ENCODE peak calls at places on chromosome 14, in ten cellular contexts. M is H9; X is CD8-positive, alpha-beta T cell; G is testis; D is IMR-90; W is kidney; N is gastrocnemius medialis; F is breast epithelium; H is endodermal cell; O is stomach. Z is an unnamed sample.

GRCh38 chr14:75906680-75907280 is 75.0 kb downstream of the TGFB3 start:
- DNase-seq in M (no peak), X (peak; percentile 30), G (peak; percentile 82), D (peak; percentile 70), W (no peak), N (peak; percentile 37), F (no peak), H (peak; percentile 82), O (peak; percentile 63), Z (peak; percentile 56)

GRCh38 chr14:77128414-77128891 is 13.1 kb downstream of the ZDHHC22 start:
- DNase-seq in M (peak; percentile 15), X (no peak), G (no peak), D (no peak), W (no peak), N (no peak), F (no peak), H (peak; percentile 30), O (no peak), Z (no peak)

GRCh38 chr14:100709252-100709955 is 17.3 kb upstream of the DLK1 start:
- DNase-seq in M (no peak), X (no peak), G (peak; percentile 71), D (peak; percentile 10), W (no peak), N (no peak), F (no peak), H (peak; percentile 79), O (no peak), Z (no peak)

GRCh38 chr14:101195309-101195724 is 291.8 kb upstream of the RTL1 start:
- DNase-seq in M (peak; percentile 13), X (no peak), G (no peak), D (no peak), W (peak; percentile 31), N (no peak), F (peak; percentile 31), H (no peak), O (peak; percentile 13), Z (no peak)

GRCh38 chr14:67951529-67952120 is 132.0 kb downstream of the RAD51B start:
- DNase-seq in M (no peak), X (no peak), G (no peak), D (peak; percentile 52), W (no peak), N (no peak), F (no peak), H (no peak), O (no peak), Z (peak; percentile 60)

GRCh38 chr14:67497716-67498115 is 9.2 kb upstream of the TMEM229B start:
- DNase-seq in M (no peak), X (no peak), G (no peak), D (no peak), W (no peak), N (no peak), F (no peak), H (no peak), O (no peak), Z (no peak)

GRCh38 chr14:52860910-52861309 is 69.5 kb upstream of the GNPNAT1 start:
- DNase-seq in M (no peak), X (no peak), G (no peak), D (no peak), W (no peak), N (no peak), F (no peak), H (no peak), O (no peak), Z (no peak)

GRCh38 chr14:65787461-65787860 is 374.9 kb downstream of the FUT8 start:
- DNase-seq in M (no peak), X (no peak), G (no peak), D (no peak), W (no peak), N (no peak), F (no peak), H (no peak), O (no peak), Z (no peak)

GRCh38 chr14:22448905-22449611 is 140.0 kb downstream of the DAD1 start:
- DNase-seq in M (no peak), X (no peak), G (no peak), D (peak; percentile 26), W (no peak), N (peak; percentile 22), F (no peak), H (no peak), O (no peak), Z (no peak)

GRCh38 chr14:40983604-40984003 is 623.1 kb upstream of the LRFN5 start:
- DNase-seq in M (no peak), X (no peak), G (no peak), D (peak; percentile 0), W (no peak), N (no peak), F (no peak), H (no peak), O (no peak), Z (no peak)

GRCh38 chr14:71749613-71750238 is 182.5 kb upstream of the RGS6 start:
- DNase-seq in M (no peak), X (no peak), G (no peak), D (no peak), W (no peak), N (no peak), F (no peak), H (no peak), O (no peak), Z (peak; percentile 8)

GRCh38 chr14:101499080-101499479 is 62.2 kb upstream of the DIO3 start:
- DNase-seq in M (peak; percentile 11), X (no peak), G (peak; percentile 76), D (no peak), W (peak; percentile 41), N (no peak), F (peak; percentile 45), H (no peak), O (peak; percentile 9), Z (no peak)

GRCh38 chr14:52730708-52731111 is 744 bp downstream of the STYX start:
- DNase-seq in M (no peak), X (no peak), G (no peak), D (no peak), W (no peak), N (no peak), F (no peak), H (no peak), O (no peak), Z (peak; percentile 37)

GRCh38 chr14:49852351-49853157 is at the start of gene NEMF:
- DNase-seq in M (peak; percentile 86), X (peak; percentile 56), G (peak; percentile 92), D (peak; percentile 83), W (peak; percentile 94), N (peak; percentile 83), F (peak; percentile 86), H (peak; percentile 95), O (peak; percentile 89), Z (peak; percentile 86)

GRCh38 chr14:95318399-95318834 is 1.3 kb downstream of the CLMN start:
- DNase-seq in M (no peak), X (no peak), G (no peak), D (no peak), W (peak; percentile 84), N (no peak), F (no peak), H (no peak), O (no peak), Z (peak; percentile 31)
- H3K4me1 ChIP-seq in M (no peaks in the 10 kb centered on the region), X (peaks cover 11% of the 10 kb centered on the region), G (peaks cover 6% of the 10 kb centered on the region), D (no peaks in the 10 kb centered on the region), W (peaks cover 36% of the 10 kb centered on the region), N (peaks cover 13% of the 10 kb centered on the region), F (peaks cover 9% of the 10 kb centered on the region), H (no peaks in the 10 kb centered on the region), O (peaks cover 74% of the 10 kb centered on the region), Z (no peaks in the 10 kb centered on the region)

GRCh38 chr14:55129086-55129427 is at the start of gene LGALS3:
- DNase-seq in M (peak; percentile 64), X (no peak), G (peak; percentile 87), D (peak; percentile 51), W (peak; percentile 92), N (peak; percentile 59), F (peak; percentile 73), H (peak; percentile 83), O (peak; percentile 87), Z (peak; percentile 86)
- H3K4me1 ChIP-seq in M (no peaks in the 10 kb centered on the region), X (peaks cover 8% of the 10 kb centered on the region), G (peaks cover 25% of the 10 kb centered on the region), D (peaks cover 11% of the 10 kb centered on the region), W (peaks cover 4% of the 10 kb centered on the region), N (peaks cover 9% of the 10 kb centered on the region), F (peaks cover 16% of the 10 kb centered on the region), H (no peaks in the 10 kb centered on the region), O (peaks cover 88% of the 10 kb centered on the region), Z (peaks cover 12% of the 10 kb centered on the region)

DNA sequence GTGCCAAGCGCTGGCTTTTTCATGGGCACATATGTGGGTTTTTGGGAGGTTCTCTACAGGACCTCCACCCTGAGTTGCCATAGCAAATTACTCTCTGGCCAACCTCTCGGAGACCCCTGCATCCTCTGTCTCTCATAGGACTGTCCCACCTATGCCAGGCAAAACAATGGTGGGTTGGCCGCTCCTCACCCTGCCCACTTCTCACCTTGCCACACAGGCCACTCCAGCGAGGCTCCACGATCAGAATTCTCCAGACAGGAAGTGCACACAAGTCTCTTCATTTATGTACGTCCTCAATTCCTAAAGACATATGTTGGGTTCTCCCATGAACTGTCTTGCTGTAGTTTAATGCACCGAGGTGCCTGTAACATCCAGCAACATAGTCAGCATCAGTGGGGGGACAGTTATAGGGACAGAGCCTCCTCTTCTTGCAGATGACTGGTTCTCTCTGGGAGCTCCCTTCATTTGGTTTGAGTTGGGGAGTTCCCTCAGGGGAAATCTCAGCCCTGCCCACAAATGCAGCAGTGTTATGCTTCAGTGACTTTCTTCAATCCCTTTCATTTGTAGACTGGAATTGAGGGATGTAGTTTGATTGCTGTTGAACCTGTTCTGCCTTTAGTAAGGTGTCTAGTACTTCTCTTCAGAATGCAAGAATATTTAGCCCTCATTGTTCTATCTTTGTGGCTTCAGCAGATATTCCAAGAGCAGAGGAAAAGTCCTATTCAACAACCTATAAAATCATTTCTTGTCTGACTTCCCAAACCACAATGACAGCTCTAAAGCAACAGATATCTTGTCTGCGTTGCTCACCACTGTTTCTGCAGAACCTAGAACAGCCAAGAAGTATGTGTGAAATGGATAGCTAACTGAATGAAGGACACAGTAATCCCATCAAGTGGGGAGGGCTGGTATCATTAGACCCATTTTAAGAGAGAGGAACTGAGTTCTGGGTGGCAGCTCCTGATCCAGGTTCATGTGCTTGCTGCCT is 2.8 kb upstream of the LTBP2 start:
- DNase-seq in M (no peak), X (no peak), G (no peak), D (no peak), W (no peak), N (no peak), F (no peak), H (no peak), O (no peak), Z (no peak)
- H3K4me1 ChIP-seq in M (peaks cover 5% of the 10 kb centered on the region), X (peaks cover 40% of the 10 kb centered on the region), G (peaks cover 33% of the 10 kb centered on the region), D (peaks cover 39% of the 10 kb centered on the region), W (peaks cover 7% of the 10 kb centered on the region), N (peaks cover 15% of the 10 kb centered on the region), F (peaks cover 12% of the 10 kb centered on the region), H (peaks cover 24% of the 10 kb centered on the region), O (peaks cover 73% of the 10 kb centered on the region), Z (no peaks in the 10 kb centered on the region)

DNA sequence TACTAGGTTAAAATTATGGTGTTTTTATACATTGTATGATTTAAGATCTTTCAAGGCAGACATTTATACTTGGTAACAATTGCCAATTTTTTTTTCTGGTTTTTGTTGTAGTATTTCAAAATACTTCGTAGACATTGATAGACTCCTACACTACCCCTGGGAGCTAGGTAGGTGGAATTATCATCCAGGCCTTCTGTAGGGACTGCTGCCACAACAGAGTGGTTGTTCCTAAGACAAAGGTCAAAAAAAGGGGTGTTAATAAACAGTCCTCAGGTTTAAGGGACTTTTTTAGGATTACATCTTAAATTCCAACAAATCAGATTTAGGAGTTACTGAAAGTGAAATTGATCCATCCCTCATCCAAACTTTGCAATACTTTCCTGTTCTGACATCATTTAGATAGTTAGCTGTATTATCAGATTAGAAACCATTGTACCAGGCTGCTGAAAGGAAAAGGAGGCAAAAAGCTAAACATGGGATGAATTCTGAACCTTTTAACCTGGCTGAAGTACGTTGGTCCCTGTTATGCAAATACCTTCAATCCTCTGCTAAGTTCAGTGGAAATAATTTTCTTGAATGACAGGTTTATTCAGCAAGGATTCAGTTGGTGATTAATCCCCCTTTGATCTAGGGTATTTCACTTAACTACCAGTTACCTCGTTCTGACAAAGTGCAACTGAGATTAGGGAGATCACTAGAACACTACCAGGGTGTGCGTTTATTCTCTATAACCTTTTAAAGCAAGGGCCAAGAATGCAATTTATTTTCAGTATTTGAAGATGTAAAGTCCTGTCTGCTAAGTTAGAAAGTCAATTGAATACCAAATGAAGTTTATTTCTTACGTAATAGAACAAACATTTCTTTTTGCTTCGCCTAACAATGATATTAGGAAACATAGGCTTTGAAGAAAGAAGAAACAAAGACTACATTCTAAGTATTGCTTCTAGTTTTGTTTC is 23.2 kb downstream of the AP5M1 start:
- DNase-seq in M (no peak), X (no peak), G (no peak), D (no peak), W (no peak), N (no peak), F (no peak), H (no peak), O (no peak), Z (no peak)
- H3K4me1 ChIP-seq in M (no peaks in the 10 kb centered on the region), X (no peaks in the 10 kb centered on the region), G (peaks cover 7% of the 10 kb centered on the region), D (no peaks in the 10 kb centered on the region), W (peaks cover 3% of the 10 kb centered on the region), N (no peaks in the 10 kb centered on the region), F (no peaks in the 10 kb centered on the region), H (peaks cover 2% of the 10 kb centered on the region), O (no peaks in the 10 kb centered on the region), Z (no peaks in the 10 kb centered on the region)